ENCODE peak calls at places on chromosomes 3 and 15, in six cellular contexts. One of them, this sample, is unnamed. For H3K9me3, the result is how much of the 10 kb centered on the place peaks cover.

GRCh38 chr15:100806157-100806556 is 73.5 kb upstream of the ALDH1A3 start:
- DNase-seq in WERI-Rb-1: no peak
- DNase-seq in astrocyte: no peak
- DNase-seq in breast epithelium: no peak
- DNase-seq in lower lobe of right lung: no peak
- DNase-seq in aorta: no peak
- DNase-seq in this sample: no peak

GRCh38 chr3:16067837-16068471 is 106.5 kb upstream of the GALNT15 start:
- DNase-seq in astrocyte: no peak
- DNase-seq in breast epithelium: no peak
- DNase-seq in lower lobe of right lung: no peak
- DNase-seq in WERI-Rb-1: no peak
- DNase-seq in aorta: no peak
- DNase-seq in this sample: no peak

GRCh38 chr3:45163481-45163880 is 17.3 kb upstream of the CDCP1 start:
- DNase-seq in breast epithelium: no peak
- DNase-seq in aorta: no peak
- DNase-seq in lower lobe of right lung: no peak
- DNase-seq in astrocyte: no peak
- DNase-seq in WERI-Rb-1: no peak
- DNase-seq in this sample: no peak

GRCh38 chr15:85587707-85588441 is 206.9 kb downstream of the KLHL25 start:
- DNase-seq in WERI-Rb-1: no peak
- DNase-seq in astrocyte: peak
- DNase-seq in lower lobe of right lung: no peak
- DNase-seq in breast epithelium: no peak
- DNase-seq in aorta: no peak
- DNase-seq in this sample: no peak

GRCh38 chr3:171809513-171810277 is 588 bp downstream of the PLD1 start:
- DNase-seq in WERI-Rb-1: no peak
- DNase-seq in astrocyte: peak
- DNase-seq in lower lobe of right lung: peak
- DNase-seq in aorta: peak
- DNase-seq in breast epithelium: peak
- DNase-seq in this sample: peak

GRCh38 chr3:180183346-180183745 is 146.6 kb upstream of the PEX5L start:
- DNase-seq in astrocyte: no peak
- DNase-seq in WERI-Rb-1: no peak
- DNase-seq in lower lobe of right lung: no peak
- DNase-seq in aorta: no peak
- DNase-seq in breast epithelium: no peak
- DNase-seq in this sample: no peak

GRCh38 chr3:131224886-131225550 is 156.6 kb upstream of the NUDT16 start:
- DNase-seq in aorta: no peak
- DNase-seq in WERI-Rb-1: no peak
- DNase-seq in lower lobe of right lung: no peak
- DNase-seq in breast epithelium: no peak
- DNase-seq in astrocyte: peak
- DNase-seq in this sample: no peak

GRCh38 chr3:8882171-8882593 is 81.1 kb downstream of the RAD18 start:
- DNase-seq in lower lobe of right lung: no peak
- DNase-seq in WERI-Rb-1: no peak
- DNase-seq in breast epithelium: no peak
- DNase-seq in astrocyte: no peak
- DNase-seq in aorta: no peak
- DNase-seq in this sample: no peak

GRCh38 chr15:99994849-99995248 is 261.6 kb upstream of the LYSMD4 start:
- DNase-seq in astrocyte: no peak
- DNase-seq in aorta: no peak
- DNase-seq in lower lobe of right lung: no peak
- DNase-seq in WERI-Rb-1: no peak
- DNase-seq in breast epithelium: peak
- DNase-seq in this sample: no peak

GRCh38 chr15:60932051-60932915 is 296.8 kb downstream of the RORA start:
- DNase-seq in lower lobe of right lung: no peak
- DNase-seq in WERI-Rb-1: no peak
- DNase-seq in astrocyte: peak
- DNase-seq in breast epithelium: no peak
- DNase-seq in aorta: peak
- DNase-seq in this sample: no peak

GRCh38 chr3:55585856-55586255 is 98.8 kb upstream of the WNT5A start:
- DNase-seq in aorta: no peak
- DNase-seq in WERI-Rb-1: no peak
- DNase-seq in lower lobe of right lung: no peak
- DNase-seq in astrocyte: no peak
- DNase-seq in breast epithelium: no peak
- DNase-seq in this sample: no peak

GRCh38 chr3:23712656-23713559 is 92.8 kb upstream of the UBE2E1 start:
- DNase-seq in astrocyte: peak
- DNase-seq in aorta: peak
- DNase-seq in breast epithelium: no peak
- DNase-seq in lower lobe of right lung: no peak
- DNase-seq in WERI-Rb-1: peak
- DNase-seq in this sample: no peak

GRCh38 chr3:42159706-42160472 is 68.7 kb downstream of the TRAK1 start:
- DNase-seq in WERI-Rb-1: peak
- DNase-seq in aorta: no peak
- DNase-seq in lower lobe of right lung: peak
- DNase-seq in breast epithelium: peak
- DNase-seq in astrocyte: no peak
- DNase-seq in this sample: no peak

GRCh38 chr3:110932515-110933095 is 139.0 kb upstream of the NECTIN3 start:
- DNase-seq in aorta: peak
- DNase-seq in astrocyte: peak
- DNase-seq in lower lobe of right lung: no peak
- DNase-seq in WERI-Rb-1: peak
- DNase-seq in breast epithelium: no peak
- DNase-seq in this sample: no peak

GRCh38 chr15:28104326-28104725 is 5.2 kb upstream of the OCA2 start:
- DNase-seq in lower lobe of right lung: no peak
- DNase-seq in WERI-Rb-1: no peak
- DNase-seq in breast epithelium: no peak
- DNase-seq in aorta: no peak
- DNase-seq in astrocyte: no peak
- DNase-seq in this sample: no peak

GRCh38 chr3:196471551-196471950 is 32.0 kb downstream of the RNF168 start:
- DNase-seq in aorta: no peak
- DNase-seq in breast epithelium: no peak
- DNase-seq in WERI-Rb-1: no peak
- DNase-seq in lower lobe of right lung: no peak
- DNase-seq in astrocyte: peak
- DNase-seq in this sample: no peak

GRCh38 chr3:39917060-39917773 is 107.8 kb downstream of the MYRIP start:
- DNase-seq in lower lobe of right lung: no peak
- DNase-seq in astrocyte: no peak
- DNase-seq in aorta: no peak
- DNase-seq in breast epithelium: no peak
- DNase-seq in WERI-Rb-1: no peak
- DNase-seq in this sample: no peak

GRCh38 chr3:68256635-68257034 is 602.2 kb upstream of the SUCLG2 start:
- DNase-seq in aorta: no peak
- DNase-seq in astrocyte: no peak
- DNase-seq in lower lobe of right lung: no peak
- DNase-seq in breast epithelium: no peak
- DNase-seq in WERI-Rb-1: peak
- DNase-seq in this sample: no peak

GRCh38 chr3:139830817-139831216 is 104.2 kb upstream of the CLSTN2 start:
- DNase-seq in lower lobe of right lung: peak
- DNase-seq in WERI-Rb-1: peak
- DNase-seq in breast epithelium: no peak
- DNase-seq in aorta: no peak
- DNase-seq in astrocyte: no peak
- DNase-seq in this sample: no peak

GRCh38 chr15:46365612-46366011 is 730.8 kb downstream of the SQOR start:
- DNase-seq in aorta: peak
- DNase-seq in lower lobe of right lung: no peak
- DNase-seq in astrocyte: peak
- DNase-seq in breast epithelium: no peak
- DNase-seq in WERI-Rb-1: no peak
- DNase-seq in this sample: no peak

GRCh38 chr3:8554725-8555621 is 53.4 kb downstream of the LMCD1 start:
- DNase-seq in breast epithelium: no peak
- DNase-seq in aorta: peak
- DNase-seq in WERI-Rb-1: no peak
- DNase-seq in astrocyte: peak
- DNase-seq in lower lobe of right lung: no peak
- DNase-seq in this sample: peak

GRCh38 chr3:141081141-141081795 is 30.1 kb downstream of the SPSB4 start:
- DNase-seq in WERI-Rb-1: no peak
- DNase-seq in astrocyte: no peak
- DNase-seq in lower lobe of right lung: no peak
- DNase-seq in breast epithelium: no peak
- DNase-seq in aorta: no peak
- DNase-seq in this sample: peak

GRCh38 chr15:69474291-69474690 is 21.7 kb downstream of the RPLP1 start:
- DNase-seq in breast epithelium: no peak
- DNase-seq in aorta: no peak
- DNase-seq in lower lobe of right lung: no peak
- DNase-seq in astrocyte: peak
- DNase-seq in WERI-Rb-1: no peak
- DNase-seq in this sample: no peak

GRCh38 chr15:71252036-71252898 is 137.0 kb downstream of the THSD4 start:
- DNase-seq in lower lobe of right lung: no peak
- DNase-seq in astrocyte: peak
- DNase-seq in breast epithelium: no peak
- DNase-seq in aorta: no peak
- DNase-seq in WERI-Rb-1: no peak
- DNase-seq in this sample: no peak

GRCh38 chr3:45322616-45323015 is 65.8 kb upstream of the LARS2 start:
- DNase-seq in aorta: no peak
- DNase-seq in breast epithelium: no peak
- DNase-seq in lower lobe of right lung: no peak
- DNase-seq in WERI-Rb-1: no peak
- DNase-seq in astrocyte: no peak
- DNase-seq in this sample: peak

GRCh38 chr15:98943609-98944111 is 63.9 kb downstream of the PGPEP1L start:
- DNase-seq in breast epithelium: no peak
- DNase-seq in WERI-Rb-1: no peak
- DNase-seq in astrocyte: peak
- DNase-seq in aorta: no peak
- DNase-seq in lower lobe of right lung: no peak
- DNase-seq in this sample: no peak

GRCh38 chr3:121431717-121432517 is 113.9 kb downstream of the POLQ start:
- DNase-seq in WERI-Rb-1: no peak
- DNase-seq in aorta: no peak
- DNase-seq in breast epithelium: no peak
- DNase-seq in lower lobe of right lung: no peak
- DNase-seq in astrocyte: peak
- DNase-seq in this sample: no peak
- H3K4me3 ChIP-seq in WERI-Rb-1: no peak
- H3K4me3 ChIP-seq in aorta: peak
- H3K4me3 ChIP-seq in breast epithelium: peak
- H3K4me3 ChIP-seq in lower lobe of right lung: peak
- H3K4me3 ChIP-seq in astrocyte: no peak
- H3K4me3 ChIP-seq in this sample: peak

DNA sequence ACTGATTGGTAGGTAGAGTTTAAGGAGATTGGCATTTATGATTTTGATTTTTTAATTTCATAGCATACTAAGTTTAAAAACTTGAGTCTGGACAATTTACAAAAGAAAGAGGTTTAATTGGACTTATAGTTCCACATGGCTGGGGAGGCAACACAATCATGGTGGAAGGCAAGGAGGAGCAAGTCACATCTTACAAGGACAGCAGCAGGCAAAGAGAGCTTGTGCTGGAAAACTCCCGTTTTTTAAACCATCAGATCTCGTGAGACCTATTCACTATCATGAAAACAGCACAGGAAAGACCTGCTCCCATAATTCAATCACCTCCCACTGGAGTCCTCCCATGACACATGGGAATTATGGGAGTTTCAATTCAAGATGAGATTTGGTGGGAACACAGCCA is 630.9 kb upstream of the NR2F2 start:
- DNase-seq in WERI-Rb-1: no peak
- DNase-seq in astrocyte: no peak
- DNase-seq in lower lobe of right lung: no peak
- DNase-seq in aorta: no peak
- DNase-seq in breast epithelium: no peak
- DNase-seq in this sample: no peak
- H3K9me3 ChIP-seq in WERI-Rb-1: under half
- H3K9me3 ChIP-seq in astrocyte: under half
- H3K9me3 ChIP-seq in lower lobe of right lung: under half
- H3K9me3 ChIP-seq in aorta: under half
- H3K9me3 ChIP-seq in breast epithelium: half or more
- H3K9me3 ChIP-seq in this sample: under half

DNA sequence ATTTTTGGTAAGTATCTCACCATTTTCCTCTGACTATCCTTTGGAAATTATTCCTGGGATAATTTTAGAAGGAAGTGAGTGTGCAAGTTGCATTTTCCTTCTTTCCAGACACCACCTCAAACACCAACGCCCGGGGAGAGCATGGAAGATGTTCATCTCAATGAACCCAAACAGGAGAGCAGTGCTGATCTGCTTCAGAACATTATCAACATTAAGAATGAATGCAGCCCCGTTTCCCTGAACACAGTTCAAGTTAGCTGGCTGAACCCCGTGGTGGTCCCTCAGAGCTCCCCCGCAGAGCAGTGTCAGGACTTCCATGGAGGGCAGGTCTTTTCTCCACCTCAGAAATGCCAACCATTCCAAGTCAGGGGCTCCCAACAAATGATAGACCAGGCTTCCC is 3.7 kb downstream of the NFKBIZ start:
- DNase-seq in lower lobe of right lung: no peak
- DNase-seq in astrocyte: no peak
- DNase-seq in breast epithelium: no peak
- DNase-seq in WERI-Rb-1: no peak
- DNase-seq in aorta: no peak
- DNase-seq in this sample: no peak
- H3K4me3 ChIP-seq in lower lobe of right lung: peak
- H3K4me3 ChIP-seq in astrocyte: no peak
- H3K4me3 ChIP-seq in breast epithelium: peak
- H3K4me3 ChIP-seq in WERI-Rb-1: no peak
- H3K4me3 ChIP-seq in aorta: no peak
- H3K4me3 ChIP-seq in this sample: peak

DNA sequence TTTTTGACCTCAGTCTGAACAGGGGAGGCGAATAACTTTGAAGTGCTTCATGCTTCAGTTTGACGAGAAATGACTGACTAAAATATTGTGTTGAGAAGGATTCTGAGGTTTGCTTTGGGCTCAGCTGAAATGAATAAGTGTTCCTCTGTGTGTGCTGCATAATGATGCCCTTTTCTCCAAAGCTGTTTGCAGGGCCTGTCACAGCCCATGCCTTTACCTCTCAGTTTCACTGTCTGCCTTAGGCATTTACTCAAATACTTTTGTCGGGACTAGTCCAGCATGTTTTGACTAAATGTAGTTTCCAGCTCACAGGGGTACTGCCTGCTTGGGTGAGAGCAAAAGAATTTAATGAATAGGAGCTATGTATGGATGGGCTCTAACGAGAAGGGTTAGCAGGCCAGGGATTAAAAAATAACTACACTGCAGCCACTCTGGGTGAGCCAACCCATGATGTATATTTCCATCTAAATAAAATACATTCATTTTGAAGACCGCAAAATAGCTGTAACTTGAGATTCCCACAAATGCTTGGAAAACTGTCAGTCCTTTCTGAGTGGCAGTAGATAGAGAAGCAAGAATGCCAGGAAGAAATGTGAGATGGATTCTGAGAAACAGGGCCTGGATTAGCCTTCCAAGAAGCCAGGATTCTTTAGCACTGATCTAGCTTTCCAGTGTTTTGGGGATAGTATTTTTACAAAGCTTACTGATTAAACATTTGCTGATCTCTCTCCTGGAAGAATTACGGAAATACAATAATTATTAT is 549.2 kb upstream of the TBL1XR1 start:
- DNase-seq in breast epithelium: no peak
- DNase-seq in aorta: no peak
- DNase-seq in lower lobe of right lung: no peak
- DNase-seq in astrocyte: peak
- DNase-seq in WERI-Rb-1: no peak
- DNase-seq in this sample: no peak
- H3K9me3 ChIP-seq in breast epithelium: under half
- H3K9me3 ChIP-seq in aorta: under half
- H3K9me3 ChIP-seq in lower lobe of right lung: under half
- H3K9me3 ChIP-seq in astrocyte: under half
- H3K9me3 ChIP-seq in WERI-Rb-1: under half
- H3K9me3 ChIP-seq in this sample: under half

This sample was measured in suprapubic skin.